ENCODE peak calls at places on chromosomes 5 and 9, in eight cellular contexts. N is right atrium auricular region; Y is CD4-positive, CD25-positive, alpha-beta regulatory T cell; Z is transverse colon; J is fibroblast of lung; D is epithelial cell of prostate; I is heart right ventricle; A is esophagus squamous epithelium. E is an unnamed sample.

GRCh38 chr5:122190156-122190555 is 60.8 kb downstream of the ZNF474 start:
- DNase-seq in N (no peak), Y (no peak), Z (no peak), J (peak; percentile 42), D (no peak), I (no peak), A (no peak), E (no peak)

GRCh38 chr5:142720561-142721275 is 34.8 kb upstream of the FGF1 start:
- DNase-seq in N (no peak), Y (no peak), Z (peak; percentile 58), J (peak; percentile 49), D (peak; percentile 97), I (peak; percentile 52), A (no peak), E (peak; percentile 30)

GRCh38 chr5:4142842-4143241 is 547.2 kb downstream of the IRX1 start:
- DNase-seq in N (no peak), Y (no peak), Z (no peak), J (no peak), D (no peak), I (no peak), A (no peak), E (no peak)

GRCh38 chr5:65163698-65164097 is 318.0 kb downstream of the ADAMTS6 start:
- DNase-seq in N (no peak), Y (no peak), Z (no peak), J (peak; percentile 80), D (no peak), I (no peak), A (no peak), E (no peak)

GRCh38 chr5:33611882-33612281 is 171.1 kb downstream of the TARS1 start:
- DNase-seq in N (no peak), Y (no peak), Z (no peak), J (peak; percentile 74), D (peak; percentile 1), I (no peak), A (no peak), E (no peak)

GRCh38 chr9:112913326-112913725 is 22.6 kb upstream of the SLC46A2 start:
- DNase-seq in N (no peak), Y (no peak), Z (no peak), J (no peak), D (no peak), I (no peak), A (no peak), E (no peak)

GRCh38 chr5:79077680-79078365 is 8.3 kb downstream of the BHMT2 start:
- DNase-seq in N (no peak), Y (no peak), Z (no peak), J (peak; percentile 40), D (no peak), I (no peak), A (no peak), E (no peak)

GRCh38 chr9:104758974-104759373 is 5.0 kb upstream of the NIPSNAP3B start:
- DNase-seq in N (no peak), Y (no peak), Z (no peak), J (no peak), D (no peak), I (no peak), A (no peak), E (no peak)

GRCh38 chr9:121267689-121268597 is at the start of gene GSN:
- DNase-seq in N (no peak), Y (peak; percentile 19), Z (peak; percentile 90), J (peak; percentile 63), D (no peak), I (peak; percentile 89), A (no peak), E (peak; percentile 88)

GRCh38 chr9:101047848-101048402 is 19.4 kb downstream of the PLPPR1 start:
- DNase-seq in N (no peak), Y (no peak), Z (no peak), J (no peak), D (no peak), I (no peak), A (no peak), E (no peak)

GRCh38 chr5:143314664-143315063 is 88.8 kb downstream of the NR3C1 start:
- DNase-seq in N (no peak), Y (no peak), Z (no peak), J (peak; percentile 96), D (no peak), I (no peak), A (no peak), E (no peak)

GRCh38 chr9:115118471-115119156 is 657 bp upstream of the TNC start:
- DNase-seq in N (peak; percentile 62), Y (no peak), Z (peak; percentile 48), J (peak; percentile 94), D (peak; percentile 71), I (peak; percentile 23), A (no peak), E (peak; percentile 34)

GRCh38 chr9:90432951-90433350 is 209.7 kb downstream of the DIRAS2 start:
- DNase-seq in N (no peak), Y (no peak), Z (no peak), J (peak; percentile 1), D (peak; percentile 33), I (no peak), A (no peak), E (no peak)

GRCh38 chr5:160054047-160054446 is 45.1 kb downstream of the TTC1 start:
- DNase-seq in N (no peak), Y (no peak), Z (no peak), J (peak; percentile 65), D (no peak), I (no peak), A (no peak), E (no peak)

GRCh38 chr9:37187269-37187668 is 66.9 kb downstream of the ZCCHC7 start:
- DNase-seq in N (no peak), Y (no peak), Z (peak; percentile 18), J (no peak), D (no peak), I (no peak), A (no peak), E (no peak)

DNA sequence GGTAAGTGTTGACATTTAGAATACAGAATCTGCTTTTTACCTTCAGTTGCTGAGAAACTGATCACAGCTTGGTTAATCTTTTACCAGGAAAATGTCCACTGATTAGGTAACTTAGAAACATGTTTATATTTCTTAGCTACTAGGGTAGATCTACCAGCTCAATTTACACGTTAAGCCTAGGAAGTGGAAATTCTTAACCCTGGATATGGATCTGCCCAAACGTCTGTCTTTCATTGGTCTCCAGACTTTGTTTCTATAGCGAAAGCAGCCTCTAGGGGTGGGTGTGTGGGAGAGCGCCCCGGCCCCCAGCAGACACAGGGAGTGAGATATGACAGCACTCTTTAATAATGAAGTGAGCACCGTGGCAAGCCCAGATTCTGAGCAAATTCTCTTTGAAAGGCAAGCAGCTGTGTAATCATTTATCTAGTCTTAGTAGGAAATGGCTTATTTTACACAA is 141.6 kb upstream of the ZNF608 start:
- DNase-seq in N (no peak), Y (no peak), Z (no peak), J (no peak), D (no peak), I (no peak), A (no peak), E (no peak)
- H3K27ac ChIP-seq in N (no peak overlapping the region), Y (no peak overlapping the region), Z (peak overlapping the region; percentile 71), J (no peak overlapping the region), D (no peak overlapping the region), I (no peak overlapping the region), A (no peak overlapping the region), E (peak overlapping the region; percentile 58)

DNA sequence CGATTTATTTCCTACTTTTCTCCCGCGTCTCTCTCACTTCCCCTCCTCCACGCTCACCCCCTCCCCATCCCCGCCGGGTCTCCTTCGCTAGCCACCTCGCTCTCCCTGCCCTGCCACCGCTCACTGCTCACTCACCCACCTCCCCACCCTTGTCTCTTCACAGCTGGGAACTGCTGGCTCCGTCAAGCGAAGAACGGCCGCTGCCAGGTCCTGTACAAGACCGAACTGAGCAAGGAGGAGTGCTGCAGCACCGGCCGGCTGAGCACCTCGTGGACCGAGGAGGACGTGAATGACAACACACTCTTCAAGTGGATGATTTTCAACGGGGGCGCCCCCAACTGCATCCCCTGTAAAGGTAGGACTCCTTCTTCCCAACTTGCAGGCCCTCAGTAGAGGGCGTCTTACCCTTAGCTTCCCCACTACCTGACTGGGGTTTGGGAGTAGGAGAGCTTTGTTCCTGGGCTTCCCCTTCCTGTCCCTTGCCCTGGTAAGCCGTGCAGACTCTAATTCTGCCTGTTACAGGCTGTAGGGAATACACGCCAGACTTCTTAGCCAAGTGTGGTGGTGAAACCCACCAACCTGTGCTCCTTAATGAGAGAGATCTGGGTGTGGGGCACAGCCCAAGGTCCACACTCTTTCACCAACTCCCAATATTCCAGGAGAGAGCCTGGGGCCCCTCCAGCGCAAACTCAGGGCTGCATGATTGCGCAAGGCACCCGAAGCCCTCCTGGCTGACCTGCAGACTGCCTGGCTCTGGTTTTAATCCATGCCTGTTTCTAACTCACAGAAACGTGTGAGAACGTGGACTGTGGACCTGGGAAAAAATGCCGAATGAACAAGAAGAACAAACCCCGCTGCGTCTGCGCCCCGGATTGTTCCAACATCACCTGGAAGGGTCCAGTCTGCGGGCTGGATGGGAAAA is 2.5 kb downstream of the FST start:
- DNase-seq in N (no peak), Y (no peak), Z (peak; percentile 24), J (peak; percentile 36), D (no peak), I (peak; percentile 40), A (no peak), E (no peak)
- H3K27ac ChIP-seq in N (peak overlapping the region; percentile 67), Y (no peak overlapping the region), Z (peak overlapping the region; percentile 13), J (peak overlapping the region; percentile 94), D (peak overlapping the region; percentile 96), I (peak overlapping the region; percentile 71), A (peak overlapping the region; percentile 56), E (no peak overlapping the region)

GRCh38 chr5:119362714-119363113 is 6.9 kb downstream of the TNFAIP8 start:
- DNase-seq in N (no peak), Y (no peak), Z (no peak), J (no peak), D (no peak), I (no peak), A (no peak), E (no peak)
- H3K27ac ChIP-seq in N (no peak overlapping the region), Y (peak overlapping the region; percentile 52), Z (no peak overlapping the region), J (no peak overlapping the region), D (no peak overlapping the region), I (no peak overlapping the region), A (no peak overlapping the region), E (no peak overlapping the region)

GRCh38 chr9:3960661-3961144 is 339.2 kb downstream of the GLIS3 start:
- DNase-seq in N (no peak), Y (no peak), Z (no peak), J (peak; percentile 69), D (no peak), I (no peak), A (no peak), E (no peak)

GRCh38 chr9:3968891-3969290 is 331.0 kb downstream of the GLIS3 start:
- DNase-seq in N (no peak), Y (no peak), Z (no peak), J (peak; percentile 76), D (peak; percentile 74), I (no peak), A (no peak), E (no peak)

GRCh38 chr9:3962467-3962866 is 337.4 kb downstream of the GLIS3 start:
- DNase-seq in N (no peak), Y (no peak), Z (no peak), J (peak; percentile 57), D (peak; percentile 14), I (no peak), A (no peak), E (no peak)

GRCh38 chr9:3963266-3964019 is 336.4 kb downstream of the GLIS3 start:
- DNase-seq in N (peak; percentile 77), Y (no peak), Z (no peak), J (peak; percentile 86), D (no peak), I (no peak), A (no peak), E (no peak)
- H3K27ac ChIP-seq in N (peak overlapping the region; percentile 33), Y (no peak overlapping the region), Z (no peak overlapping the region), J (peak overlapping the region; percentile 65), D (no peak overlapping the region), I (peak overlapping the region; percentile 40), A (no peak overlapping the region), E (no peak overlapping the region)

GRCh38 chr5:145856285-145856818 is 16.5 kb downstream of the GRXCR2 start:
- DNase-seq in N (peak; percentile 78), Y (no peak), Z (peak; percentile 26), J (peak; percentile 82), D (no peak), I (peak; percentile 23), A (no peak), E (no peak)
- H3K27ac ChIP-seq in N (peak overlapping the region; percentile 58), Y (no peak overlapping the region), Z (peak overlapping the region; percentile 80), J (peak overlapping the region; percentile 31), D (peak overlapping the region; percentile 15), I (peak overlapping the region; percentile 48), A (peak overlapping the region; percentile 61), E (peak overlapping the region; percentile 59)

E was measured in dorsolateral prefrontal cortex.